ENCODE peak calls at places on chromosomes 12 and 14, in ten cellular contexts. L, X, W, E, N, D, O, M, J and I are unnamed samples.
A peak's percentile ranks its signal among the peaks of the same experiment; 100 is the strongest.

GRCh38 chr12:22935501-22935900 is 310.5 kb downstream of the ETNK1 start:
- DNase-seq in X (peak; percentile 38), W (no peak), O (no peak), D (no peak), M (no peak), L (no peak), J (no peak), E (no peak), N (no peak), I (no peak)

GRCh38 chr14:51093371-51094281 is 1.3 kb downstream of the TRIM9 start:
- DNase-seq in M (no peak), N (no peak), J (peak; percentile 51), E (peak; percentile 54), O (no peak), L (peak; percentile 75), D (no peak), W (no peak), X (peak; percentile 3), I (no peak)

GRCh38 chr12:67709367-67709954 is 60.9 kb downstream of the DYRK2 start:
- DNase-seq in M (no peak), N (no peak), X (no peak), W (no peak), J (peak; percentile 13), O (no peak), L (no peak), D (no peak), E (no peak), I (no peak)

GRCh38 chr14:21063479-21063878 is 5.9 kb downstream of the RNASE8 start:
- DNase-seq in D (no peak), L (peak; percentile 39), W (no peak), O (no peak), M (peak; percentile 23), N (no peak), J (no peak), E (peak; percentile 4), X (peak; percentile 66), I (no peak)

GRCh38 chr12:67784831-67785230 is 136.3 kb downstream of the DYRK2 start:
- DNase-seq in M (no peak), N (no peak), E (no peak), W (no peak), J (no peak), X (no peak), O (no peak), D (no peak), L (no peak), I (no peak)

GRCh38 chr14:105851716-105852377 is 325.5 kb downstream of the TMEM121 start:
- DNase-seq in W (peak; percentile 74), M (no peak), E (peak; percentile 4), D (no peak), N (peak; percentile 80), O (no peak), L (no peak), J (no peak), X (no peak), I (peak; percentile 30)

GRCh38 chr12:70733385-70733784 is 96.2 kb upstream of the PTPRB start:
- DNase-seq in M (peak; percentile 44), N (no peak), X (peak; percentile 86), D (no peak), J (peak; percentile 76), O (peak; percentile 76), L (peak; percentile 73), E (no peak), W (no peak), I (no peak)

GRCh38 chr12:62643470-62643869 is 176.8 kb downstream of the MON2 start:
- DNase-seq in J (no peak), L (no peak), N (no peak), D (no peak), X (no peak), O (no peak), W (no peak), M (no peak), E (no peak), I (no peak)

GRCh38 chr12:104615048-104615561 is 158.4 kb downstream of the CHST11 start:
- DNase-seq in W (no peak), M (no peak), D (no peak), N (no peak), O (no peak), L (no peak), E (peak; percentile 29), X (peak; percentile 28), J (peak; percentile 24), I (no peak)

GRCh38 chr12:116153983-116154382 is 123.5 kb downstream of the MED13L start:
- DNase-seq in O (no peak), J (no peak), N (no peak), D (no peak), X (no peak), M (no peak), W (no peak), E (no peak), L (no peak), I (no peak)

GRCh38 chr12:11863988-11864387 is 206.8 kb upstream of the BCL2L14 start:
- DNase-seq in M (no peak), O (no peak), D (no peak), E (no peak), L (no peak), X (no peak), J (no peak), W (no peak), N (no peak), I (no peak)

GRCh38 chr12:2323538-2324261 is 270.9 kb downstream of the CACNA1C start:
- DNase-seq in M (no peak), D (no peak), N (no peak), L (no peak), X (no peak), J (peak; percentile 42), W (peak; percentile 31), O (no peak), E (no peak), I (no peak)

GRCh38 chr14:61478971-61479473 is 157.6 kb downstream of the PRKCH start:
- DNase-seq in O (no peak), W (no peak), J (no peak), E (no peak), X (no peak), M (no peak), L (no peak), N (peak; percentile 69), D (no peak), I (no peak)

GRCh38 chr14:97486601-97487120 is 689.5 kb downstream of the VRK1 start:
- DNase-seq in O (no peak), J (no peak), N (no peak), E (no peak), X (no peak), L (no peak), M (no peak), D (no peak), W (no peak), I (no peak)

GRCh38 chr12:51621155-51621922 is 30.3 kb downstream of the SCN8A start:
- DNase-seq in O (no peak), E (no peak), L (no peak), D (no peak), J (no peak), N (no peak), W (no peak), M (no peak), X (no peak), I (no peak)

DNA sequence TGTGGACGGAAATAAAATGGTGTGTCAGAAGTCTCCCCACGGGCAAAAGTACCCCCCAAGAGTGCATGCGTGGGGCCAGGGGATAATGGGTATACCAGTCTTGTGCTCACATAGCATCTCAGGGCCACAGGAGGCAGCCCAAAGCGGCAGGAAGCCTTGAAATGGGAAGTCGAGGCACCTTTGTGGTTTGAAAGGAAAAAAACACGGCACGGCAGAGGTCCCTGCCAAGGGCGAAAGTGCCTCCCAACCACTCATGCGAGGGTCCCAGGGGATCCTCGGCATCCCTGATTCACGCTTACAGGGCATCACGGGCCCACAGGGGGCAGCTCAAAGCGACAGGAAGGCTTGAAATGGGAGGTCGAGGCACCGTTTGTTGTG is 583.2 kb downstream of the ALG10 start:
- DNase-seq in M (no peak), D (peak; percentile 72), O (no peak), W (no peak), L (no peak), N (no peak), X (no peak), E (no peak), J (no peak), I (no peak)
- H3K9me3 ChIP-seq in M (no peaks in the 10 kb centered on the region), D (no peaks in the 10 kb centered on the region), O (no peaks in the 10 kb centered on the region), W (peaks cover 47% of the 10 kb centered on the region), L (no peaks in the 10 kb centered on the region), N (peaks cover 25% of the 10 kb centered on the region), X (no peaks in the 10 kb centered on the region), E (peaks cover 22% of the 10 kb centered on the region), J (no peaks in the 10 kb centered on the region), I (no peaks in the 10 kb centered on the region)

DNA sequence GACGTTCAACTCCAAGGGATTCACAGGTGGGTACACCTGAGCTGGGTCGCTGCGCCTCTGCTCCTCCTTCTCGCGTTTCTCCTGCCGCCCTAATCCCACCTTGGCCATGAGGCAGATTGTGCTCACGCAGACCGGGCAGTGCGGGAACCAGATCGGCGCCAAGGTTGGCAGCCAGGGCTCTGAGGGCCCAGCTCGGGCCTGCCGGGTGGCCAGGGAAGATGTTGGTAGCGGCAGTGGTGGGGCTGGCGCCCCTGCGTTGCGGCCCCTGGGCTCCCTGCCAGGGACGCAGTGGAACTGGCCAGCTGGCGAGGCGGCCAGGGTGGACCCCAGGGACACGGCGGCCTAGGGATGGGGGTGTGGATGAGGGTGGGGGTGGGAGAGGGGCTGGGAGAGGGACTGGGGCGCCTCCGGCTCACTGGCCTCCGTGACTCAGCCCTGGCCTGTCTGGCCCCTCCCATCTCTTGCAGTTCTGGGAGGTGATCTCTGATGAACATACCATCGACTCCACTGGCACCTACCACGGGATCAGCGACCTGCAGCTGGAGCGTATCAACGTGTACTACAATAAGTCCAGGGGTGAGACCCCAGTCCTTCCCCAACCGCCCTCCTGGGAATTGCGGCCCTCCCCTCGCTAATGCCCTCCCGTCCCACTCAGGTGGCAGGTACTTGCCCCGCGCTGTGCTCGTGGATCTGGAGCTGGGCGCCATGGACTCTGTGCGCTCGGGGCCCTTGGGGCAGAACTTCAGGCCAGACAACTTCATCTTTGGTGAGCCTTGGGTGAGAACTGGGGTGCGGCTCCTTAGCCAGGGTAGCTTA is 114.9 kb upstream of the ALG10B start:
- DNase-seq in X (no peak), N (no peak), J (no peak), E (no peak), D (no peak), L (no peak), M (no peak), O (no peak), W (no peak), I (no peak)
- H3K9me3 ChIP-seq in X (no peaks in the 10 kb centered on the region), N (no peaks in the 10 kb centered on the region), J (no peaks in the 10 kb centered on the region), E (no peaks in the 10 kb centered on the region), D (no peaks in the 10 kb centered on the region), L (no peaks in the 10 kb centered on the region), M (no peaks in the 10 kb centered on the region), O (no peaks in the 10 kb centered on the region), W (no peaks in the 10 kb centered on the region), I (no peaks in the 10 kb centered on the region)

GRCh38 chr12:90401185-90401584 is 553.8 kb downstream of the CCER1 start:
- DNase-seq in L (no peak), M (no peak), X (no peak), N (no peak), J (no peak), E (no peak), D (no peak), W (no peak), O (no peak), I (no peak)
- H3K9me3 ChIP-seq in L (no peaks in the 10 kb centered on the region), M (no peaks in the 10 kb centered on the region), X (no peaks in the 10 kb centered on the region), N (no peaks in the 10 kb centered on the region), J (no peaks in the 10 kb centered on the region), E (peaks cover 5% of the 10 kb centered on the region), D (no peaks in the 10 kb centered on the region), W (no peaks in the 10 kb centered on the region), O (no peaks in the 10 kb centered on the region), I (peaks cover 4% of the 10 kb centered on the region)

GRCh38 chr14:104510794-104511611 is 68.6 kb upstream of the C14orf180 start:
- DNase-seq in J (no peak), L (no peak), M (no peak), O (no peak), N (no peak), W (no peak), X (no peak), E (no peak), D (peak; percentile 57), I (no peak)
- H3K9me3 ChIP-seq in J (no peaks in the 10 kb centered on the region), L (no peaks in the 10 kb centered on the region), M (no peaks in the 10 kb centered on the region), O (no peaks in the 10 kb centered on the region), N (no peaks in the 10 kb centered on the region), W (no peaks in the 10 kb centered on the region), X (no peaks in the 10 kb centered on the region), E (no peaks in the 10 kb centered on the region), D (no peaks in the 10 kb centered on the region), I (no peaks in the 10 kb centered on the region)